ENCODE peak calls at places on chromosome 18, in four cellular contexts. W, P, Z and D are unnamed samples.

GRCh38 chr18:24112874-24113615 is 25.8 kb upstream of the CABYR start:
- DNase-seq in P (no peak), W (peak; percentile 84), Z (peak; percentile 90), D (no peak)

GRCh38 chr18:74196220-74197119 is 48.1 kb downstream of the TIMM21 start:
- DNase-seq in W (peak; percentile 52), Z (peak; percentile 42), P (no peak), D (no peak)

GRCh38 chr18:49076767-49077166 is 126.0 kb upstream of the SMAD7 start:
- DNase-seq in Z (no peak), P (no peak), W (no peak), D (no peak)

GRCh38 chr18:35610089-35610488 is 28.5 kb downstream of the GALNT1 start:
- DNase-seq in Z (no peak), W (peak; percentile 4), P (no peak), D (no peak)

GRCh38 chr18:51537487-51537886 is 340.0 kb upstream of the MEX3C start:
- DNase-seq in W (peak; percentile 66), P (no peak), Z (no peak), D (no peak)

GRCh38 chr18:49650426-49650891 is 88.6 kb downstream of the LIPG start:
- DNase-seq in P (no peak), W (peak; percentile 36), Z (no peak), D (no peak)

GRCh38 chr18:45384137-45384998 is 230.9 kb upstream of the SLC14A2 start:
- DNase-seq in W (peak; percentile 48), Z (peak; percentile 16), P (no peak), D (peak; percentile 27)

GRCh38 chr18:78632111-78632541 is 347.5 kb upstream of the SALL3 start:
- DNase-seq in Z (no peak), W (no peak), P (no peak), D (no peak)

GRCh38 chr18:79454034-79454735 is 58.5 kb downstream of the NFATC1 start:
- DNase-seq in Z (no peak), W (no peak), P (no peak), D (no peak)

GRCh38 chr18:34867520-34867919 is 157.4 kb downstream of the DTNA start:
- DNase-seq in Z (peak; percentile 18), W (no peak), P (no peak), D (no peak)

GRCh38 chr18:55449412-55450140 is 138.4 kb downstream of the TCF4 start:
- DNase-seq in W (no peak), Z (no peak), P (no peak), D (no peak)

GRCh38 chr18:8406486-8407250 is 202.6 kb upstream of the RAB12 start:
- DNase-seq in Z (no peak), W (no peak), P (no peak), D (no peak)

GRCh38 chr18:69612242-69612641 is 211.6 kb downstream of the DOK6 start:
- DNase-seq in Z (no peak), W (no peak), P (no peak), D (no peak)

GRCh38 chr18:75346671-75347070 is 80.8 kb downstream of the SMIM21 start:
- DNase-seq in P (no peak), W (no peak), Z (no peak), D (no peak)

GRCh38 chr18:54737986-54738385 is 90.3 kb upstream of the RAB27B start:
- DNase-seq in W (peak; percentile 83), Z (no peak), P (no peak), D (no peak)

GRCh38 chr18:3151379-3152264 is 68.1 kb downstream of the MYOM1 start:
- DNase-seq in P (no peak), W (no peak), Z (no peak), D (no peak)
- TF ChIP-seq CTCF in P (peak; percentile 90), W (peak; percentile 61), Z (peak; percentile 72), D (peak; percentile 99)

GRCh38 chr18:12278765-12279682 is 24.9 kb downstream of the CIDEA start:
- DNase-seq in P (no peak), Z (no peak), W (peak; percentile 87), D (no peak)

GRCh38 chr18:12276736-12277554 is 22.8 kb downstream of the CIDEA start:
- DNase-seq in Z (no peak), P (no peak), W (no peak), D (no peak)

GRCh38 chr18:12274793-12275192 is 20.6 kb downstream of the CIDEA start:
- DNase-seq in P (no peak), Z (no peak), W (no peak), D (no peak)

GRCh38 chr18:12279781-12280531 is 25.8 kb downstream of the CIDEA start:
- DNase-seq in P (no peak), Z (no peak), W (no peak), D (no peak)

GRCh38 chr18:12278153-12278764 is 24.1 kb downstream of the CIDEA start:
- DNase-seq in P (no peak), Z (no peak), W (peak; percentile 47), D (no peak)
- TF ChIP-seq CTCF in P (peak; percentile 16), Z (peak; percentile 51), W (no peak), D (no peak)

DNA sequence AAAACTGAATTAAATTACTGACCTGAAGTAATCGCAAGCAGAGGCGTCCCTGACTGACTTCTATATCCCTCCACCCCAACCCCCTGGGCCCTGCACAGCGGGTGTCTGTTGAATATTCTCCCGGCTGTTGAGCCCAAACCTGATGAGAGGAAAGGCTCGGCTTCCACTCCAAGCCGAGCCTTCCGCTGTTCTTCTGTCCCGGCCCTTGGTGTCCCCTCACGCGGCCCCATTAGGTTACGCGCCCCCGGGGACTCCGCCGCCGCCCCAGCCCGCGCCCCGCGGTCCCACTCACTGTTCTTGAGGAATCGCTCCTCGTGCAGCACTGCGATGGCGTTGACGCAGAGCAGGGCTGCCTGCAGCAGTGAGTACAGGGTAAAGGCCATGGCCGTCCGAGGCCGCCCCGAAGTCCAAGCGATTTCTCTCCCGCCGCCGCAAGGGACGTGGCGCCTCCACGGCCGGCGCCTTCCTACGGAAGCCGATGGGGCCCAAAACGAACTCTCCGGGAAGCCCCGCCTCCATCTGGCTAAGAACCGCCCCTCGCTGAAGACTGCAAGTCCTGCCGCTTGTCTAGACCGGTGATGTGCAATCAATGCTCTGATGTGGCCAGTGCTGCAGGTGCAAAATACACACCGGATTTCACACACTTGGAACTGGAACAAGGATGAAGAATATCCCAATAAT is at the start of gene IER3IP1:
- DNase-seq in Z (peak; percentile 86), P (peak; percentile 94), W (peak; percentile 86), D (peak; percentile 86)
- TF ChIP-seq CTCF in Z (peak; percentile 4), P (peak; percentile 47), W (no peak), D (no peak)

GRCh38 chr18:6039055-6039454 is 143.7 kb upstream of the TMEM200C start:
- DNase-seq in P (no peak), Z (no peak), W (no peak), D (no peak)

GRCh38 chr18:6044319-6044718 is 149.0 kb upstream of the TMEM200C start:
- DNase-seq in W (no peak), Z (no peak), P (no peak), D (no peak)

DNA sequence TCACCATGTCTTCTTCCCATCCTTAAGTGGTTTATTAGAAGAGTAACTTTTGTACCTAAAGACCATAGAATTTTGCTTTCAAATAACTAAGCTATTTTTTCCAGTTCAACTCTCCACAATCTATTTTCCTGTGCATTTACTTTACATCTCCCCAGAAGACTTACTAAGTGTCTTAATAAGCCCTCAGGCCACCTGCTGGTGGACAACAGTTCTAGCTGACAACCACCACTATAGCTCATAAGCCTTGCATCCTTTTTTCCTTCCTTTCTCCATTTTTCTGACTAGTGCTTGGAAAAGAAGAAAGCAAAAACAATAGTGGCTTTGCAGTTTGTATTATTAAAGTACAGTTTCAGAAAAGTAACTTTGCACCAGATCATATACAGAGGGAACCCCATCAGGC is 149.5 kb upstream of the TMEM200C start:
- DNase-seq in Z (no peak), W (no peak), P (no peak), D (no peak)
- TF ChIP-seq CTCF in Z (no peak), W (no peak), P (peak; percentile 35), D (no peak)

GRCh38 chr18:57906852-57907251 is 103.7 kb upstream of the ATP8B1 start:
- DNase-seq in Z (no peak), P (no peak), W (peak; percentile 27), D (no peak)
- TF ChIP-seq CTCF in Z (peak; percentile 36), P (peak; percentile 16), W (peak; percentile 5), D (no peak)